ENCODE peak calls at places on chromosomes 3 and 15, in six cellular contexts. D, T, C, E, P and J are unnamed samples.
A peak's percentile ranks its signal among the peaks of the same experiment; 100 is the strongest.

GRCh38 chr3:107598926-107599754 is 76.4 kb downstream of the BBX start:
- DNase-seq in T (peak; percentile 28), C (peak; percentile 40), P (peak; percentile 44), E (peak; percentile 68), D (peak; percentile 18), J (peak; percentile 53)

GRCh38 chr15:35481992-35482391 is 64.0 kb downstream of the DPH6 start:
- DNase-seq in T (no peak), P (peak; percentile 79), D (no peak), C (peak; percentile 77), E (peak; percentile 27), J (peak; percentile 68)

GRCh38 chr3:151205482-151205881 is 2.5 kb upstream of the GPR171 start:
- DNase-seq in E (no peak), T (no peak), P (no peak), D (no peak), C (no peak), J (no peak)

GRCh38 chr3:115141018-115141757 is 5.9 kb downstream of the ZBTB20 start:
- DNase-seq in P (no peak), E (no peak), C (no peak), T (no peak), D (no peak), J (no peak)

GRCh38 chr3:187743195-187744141 is 1.8 kb downstream of the BCL6 start:
- DNase-seq in E (peak; percentile 65), D (peak; percentile 52), P (peak; percentile 46), T (peak; percentile 63), C (peak; percentile 34), J (peak; percentile 69)

GRCh38 chr3:16605966-16606365 is 743 bp upstream of the DAZL start:
- DNase-seq in T (no peak), P (no peak), C (no peak), D (no peak), E (no peak), J (no peak)

GRCh38 chr3:53114011-53114400 is 16.2 kb downstream of the RFT1 start:
- DNase-seq in P (peak; percentile 78), C (peak; percentile 50), E (peak; percentile 89), T (peak; percentile 92), D (peak; percentile 65), J (peak; percentile 79)

GRCh38 chr3:128949158-128949557 is 44.7 kb downstream of the CFAP92 start:
- DNase-seq in C (no peak), D (no peak), T (no peak), E (no peak), P (no peak), J (no peak)

GRCh38 chr15:29687939-29688884 is 134.1 kb downstream of the TJP1 start:
- DNase-seq in E (peak; percentile 91), D (no peak), T (no peak), C (no peak), P (no peak), J (no peak)

GRCh38 chr3:145490088-145491055 is 670.6 kb downstream of the PLOD2 start:
- DNase-seq in P (no peak), E (no peak), C (no peak), T (no peak), D (no peak), J (no peak)

GRCh38 chr15:82680200-82681102 is 29.2 kb downstream of the AP3B2 start:
- DNase-seq in C (no peak), D (no peak), T (no peak), P (no peak), E (peak; percentile 67), J (no peak)

GRCh38 chr15:82674873-82675272 is 27.7 kb upstream of the CPEB1 start:
- DNase-seq in E (no peak), C (no peak), P (no peak), T (no peak), D (no peak), J (no peak)

GRCh38 chr15:82677720-82678323 is 30.7 kb upstream of the CPEB1 start:
- DNase-seq in T (no peak), D (no peak), C (no peak), E (no peak), P (no peak), J (no peak)

GRCh38 chr15:82681371-82681770 is 28.3 kb downstream of the AP3B2 start:
- DNase-seq in P (no peak), D (no peak), C (no peak), T (no peak), E (no peak), J (no peak)

GRCh38 chr15:82679626-82680199 is 30.0 kb downstream of the AP3B2 start:
- DNase-seq in D (no peak), C (no peak), E (no peak), T (no peak), P (no peak), J (no peak)
- H3K4me3 ChIP-seq in D (peak overlapping the region; percentile 31), C (no peak overlapping the region), E (peak overlapping the region; percentile 43), T (no peak overlapping the region), P (no peak overlapping the region), J (no peak overlapping the region)

GRCh38 chr3:98339031-98339430 is 14.6 kb upstream of the OR5K4 start:
- DNase-seq in D (no peak), P (no peak), T (no peak), C (no peak), E (no peak), J (no peak)

GRCh38 chr3:98328933-98329332 is 24.7 kb upstream of the OR5K4 start:
- DNase-seq in C (no peak), P (no peak), D (no peak), T (no peak), E (no peak), J (no peak)

GRCh38 chr3:98331329-98331728 is 22.3 kb upstream of the OR5K4 start:
- DNase-seq in T (no peak), D (no peak), C (no peak), E (no peak), P (no peak), J (no peak)

GRCh38 chr3:98329392-98330124 is 24.1 kb upstream of the OR5K4 start:
- DNase-seq in D (no peak), C (peak; percentile 4), P (peak; percentile 51), T (peak; percentile 44), E (peak; percentile 20), J (peak; percentile 53)

GRCh38 chr3:98333989-98334606 is 19.6 kb upstream of the OR5K4 start:
- DNase-seq in E (no peak), T (no peak), D (no peak), C (no peak), P (peak; percentile 7), J (peak; percentile 61)
- TF ChIP-seq CTCF in E (no peak), T (no peak), D (no peak), C (peak; percentile 19), P (peak; percentile 33), J (peak; percentile 46)

GRCh38 chr3:77189684-77190083 is 149.8 kb downstream of the ROBO2 start:
- DNase-seq in P (no peak), D (no peak), C (no peak), T (no peak), E (no peak), J (no peak)
- H3K4me3 ChIP-seq in P (no peak overlapping the region), D (no peak overlapping the region), C (no peak overlapping the region), T (no peak overlapping the region), E (no peak overlapping the region), J (no peak overlapping the region)

GRCh38 chr3:28915711-28916481 is 365.0 kb upstream of the RBMS3 start:
- DNase-seq in P (peak; percentile 91), T (peak; percentile 24), D (no peak), C (peak; percentile 78), E (peak; percentile 21), J (peak; percentile 81)
- TF ChIP-seq CTCF in P (peak; percentile 51), T (no peak), D (no peak), C (no peak), E (no peak), J (peak; percentile 34)